ENCODE peak calls at places on chromosomes 1 and 21, in four cellular contexts. One of them, this sample, is unnamed.

GRCh38 chr21:27425172-27425571 is 458.3 kb upstream of the ADAMTS5 start:
- DNase-seq in GM12878: no peak
- DNase-seq in H1: no peak
- DNase-seq in HepG2: no peak
- DNase-seq in this sample: no peak

GRCh38 chr1:32702599-32703478 is at the start of gene SYNC:
- DNase-seq in GM12878: no peak
- DNase-seq in H1: no peak
- DNase-seq in HepG2: no peak
- DNase-seq in this sample: peak; percentile 86

GRCh38 chr1:177383715-177384114 is 213.0 kb downstream of the BRINP2 start:
- DNase-seq in GM12878: no peak
- DNase-seq in H1: no peak
- DNase-seq in HepG2: no peak
- DNase-seq in this sample: no peak

GRCh38 chr1:16139473-16139962 is 16.4 kb downstream of the EPHA2 start:
- DNase-seq in GM12878: no peak
- DNase-seq in H1: no peak
- DNase-seq in HepG2: no peak
- DNase-seq in this sample: no peak

GRCh38 chr1:201307760-201308499 is 24.6 kb downstream of the PKP1 start:
- DNase-seq in GM12878: no peak
- DNase-seq in H1: no peak
- DNase-seq in HepG2: no peak
- DNase-seq in this sample: no peak

GRCh38 chr21:31710586-31710985 is 21.3 kb downstream of the SCAF4 start:
- DNase-seq in GM12878: no peak
- DNase-seq in H1: no peak
- DNase-seq in HepG2: no peak
- DNase-seq in this sample: no peak

GRCh38 chr1:160877221-160877620 is 7.8 kb downstream of the ITLN1 start:
- DNase-seq in GM12878: no peak
- DNase-seq in H1: no peak
- DNase-seq in HepG2: no peak
- DNase-seq in this sample: no peak

GRCh38 chr21:25911730-25912401 is 177.1 kb downstream of the GABPA start:
- DNase-seq in GM12878: no peak
- DNase-seq in H1: no peak
- DNase-seq in HepG2: no peak
- DNase-seq in this sample: no peak

GRCh38 chr1:33541966-33542365 is 69.5 kb downstream of the ZSCAN20 start:
- DNase-seq in GM12878: no peak
- DNase-seq in H1: no peak
- DNase-seq in HepG2: no peak
- DNase-seq in this sample: no peak

GRCh38 chr1:63799324-63799723 is 25.5 kb downstream of the ROR1 start:
- DNase-seq in GM12878: no peak
- DNase-seq in H1: no peak
- DNase-seq in HepG2: no peak
- DNase-seq in this sample: no peak

GRCh38 chr1:160357286-160358002 is 9.4 kb upstream of the NHLH1 start:
- DNase-seq in GM12878: no peak
- DNase-seq in H1: no peak
- DNase-seq in HepG2: no peak
- DNase-seq in this sample: no peak

GRCh38 chr21:32521736-32522360 is 63.5 kb downstream of the TCP10L start:
- DNase-seq in GM12878: no peak
- DNase-seq in H1: no peak
- DNase-seq in HepG2: no peak
- DNase-seq in this sample: no peak

GRCh38 chr1:23801338-23801748 is 789 bp upstream of the GALE start:
- DNase-seq in GM12878: no peak
- DNase-seq in H1: no peak
- DNase-seq in HepG2: no peak
- DNase-seq in this sample: peak; percentile 37

GRCh38 chr1:86380257-86380861 is 15.8 kb downstream of the ODF2L start:
- DNase-seq in GM12878: peak; percentile 45
- DNase-seq in H1: no peak
- DNase-seq in HepG2: peak; percentile 55
- DNase-seq in this sample: peak; percentile 41

GRCh38 chr1:21397813-21398188 is 42.1 kb upstream of the NBPF3 start:
- DNase-seq in GM12878: no peak
- DNase-seq in H1: peak; percentile 68
- DNase-seq in HepG2: no peak
- DNase-seq in this sample: no peak

GRCh38 chr1:4935807-4936206 is 281.4 kb downstream of the AJAP1 start:
- DNase-seq in GM12878: no peak
- DNase-seq in H1: no peak
- DNase-seq in HepG2: no peak
- DNase-seq in this sample: peak; percentile 19

GRCh38 chr1:240709676-240710075 is 97.7 kb upstream of the GREM2 start:
- DNase-seq in GM12878: no peak
- DNase-seq in H1: no peak
- DNase-seq in HepG2: no peak
- DNase-seq in this sample: no peak

GRCh38 chr1:180433873-180434272 is 68.5 kb downstream of the ACBD6 start:
- DNase-seq in GM12878: no peak
- DNase-seq in H1: no peak
- DNase-seq in HepG2: no peak
- DNase-seq in this sample: no peak

GRCh38 chr21:15968911-15969310 is 239.1 kb downstream of the USP25 start:
- DNase-seq in GM12878: no peak
- DNase-seq in H1: no peak
- DNase-seq in HepG2: no peak
- DNase-seq in this sample: no peak

DNA sequence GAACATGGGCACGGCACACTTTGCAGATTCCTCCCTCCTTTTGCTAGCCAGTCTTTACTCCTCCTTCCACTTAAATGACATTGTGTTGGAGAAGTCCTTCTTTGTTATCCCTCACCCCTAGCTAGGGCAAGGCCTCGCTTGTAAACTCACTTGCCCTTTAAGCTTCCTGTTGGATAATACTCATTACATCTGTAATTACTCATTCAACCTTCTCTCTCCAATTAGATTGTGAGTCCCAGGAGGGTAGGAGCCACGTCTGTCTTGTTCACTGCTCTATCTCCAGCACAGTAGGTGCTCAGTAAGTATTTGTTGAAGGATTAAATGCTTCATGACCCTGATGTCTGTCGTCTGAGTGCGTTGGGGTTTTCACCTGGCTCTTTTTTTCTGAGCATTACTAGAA is 98.7 kb upstream of the USP24 start:
- DNase-seq in GM12878: no peak
- DNase-seq in H1: no peak
- DNase-seq in HepG2: no peak
- DNase-seq in this sample: no peak
- TF ChIP-seq TCF12 in GM12878: no peak
- TF ChIP-seq TCF12 in H1: no peak
- TF ChIP-seq TCF12 in HepG2: no peak
- TF ChIP-seq TCF12 in this sample: no peak

DNA sequence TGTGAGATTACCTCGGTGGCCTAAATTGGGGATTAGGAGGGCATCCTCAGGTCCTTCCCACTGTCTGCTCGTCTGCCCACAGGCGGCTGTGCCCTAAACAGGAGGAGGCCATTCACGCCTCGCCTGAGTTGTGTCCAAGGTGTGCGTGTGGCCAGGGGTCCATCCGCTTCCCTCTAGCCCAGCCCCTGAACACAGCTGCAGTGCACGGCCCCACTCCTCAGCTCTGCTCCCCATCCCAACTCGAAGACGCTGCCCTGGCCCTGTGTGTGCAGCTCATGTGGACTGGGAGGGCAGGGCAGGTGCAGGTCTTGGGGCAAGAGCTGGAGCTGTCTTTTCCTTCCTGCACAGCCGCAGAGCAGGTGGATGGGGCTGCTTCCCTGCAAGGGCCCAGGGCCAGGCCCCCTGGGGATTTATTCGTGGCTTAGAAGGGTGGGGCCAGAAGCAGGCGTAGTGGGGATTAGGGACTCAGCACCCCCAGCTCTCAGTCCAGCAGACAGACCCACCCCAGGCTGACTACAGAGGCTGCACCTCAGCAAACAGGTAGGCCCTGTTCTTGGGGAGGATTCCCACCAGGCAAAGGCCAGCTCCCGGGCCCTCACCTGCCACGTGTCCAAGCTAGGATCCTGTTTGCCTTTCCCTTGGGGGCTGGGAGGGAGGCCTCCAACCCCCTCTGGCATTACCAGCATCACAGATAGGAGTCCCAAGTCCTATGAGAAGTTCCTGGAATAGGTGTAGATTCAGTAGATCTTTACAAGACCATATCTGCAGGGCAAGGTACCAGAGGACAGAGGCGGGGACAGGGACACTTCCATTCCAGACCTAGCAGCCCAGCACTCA is 4.4 kb downstream of the GUK1 start:
- DNase-seq in GM12878: no peak
- DNase-seq in H1: no peak
- DNase-seq in HepG2: no peak
- DNase-seq in this sample: peak; percentile 13
- TF ChIP-seq TCF12 in GM12878: no peak
- TF ChIP-seq TCF12 in H1: no peak
- TF ChIP-seq TCF12 in HepG2: no peak
- TF ChIP-seq TCF12 in this sample: no peak

GRCh38 chr1:214146523-214146922 is 134.4 kb upstream of the SMYD2 start:
- DNase-seq in GM12878: no peak
- DNase-seq in H1: no peak
- DNase-seq in HepG2: peak; percentile 43
- DNase-seq in this sample: no peak
- TF ChIP-seq TCF12 in GM12878: no peak
- TF ChIP-seq TCF12 in H1: no peak
- TF ChIP-seq TCF12 in HepG2: no peak
- TF ChIP-seq TCF12 in this sample: no peak

GRCh38 chr1:220374449-220374848 is 102.2 kb upstream of the RAB3GAP2 start:
- DNase-seq in GM12878: no peak
- DNase-seq in H1: no peak
- DNase-seq in HepG2: no peak
- DNase-seq in this sample: no peak
- TF ChIP-seq TCF12 in GM12878: no peak
- TF ChIP-seq TCF12 in H1: no peak
- TF ChIP-seq TCF12 in HepG2: no peak
- TF ChIP-seq TCF12 in this sample: no peak

GRCh38 chr1:229228522-229228921 is 42.4 kb upstream of the RAB4A start:
- DNase-seq in GM12878: no peak
- DNase-seq in H1: no peak
- DNase-seq in HepG2: no peak
- DNase-seq in this sample: no peak

GRCh38 chr1:229227298-229227919 is 43.5 kb upstream of the RAB4A start:
- DNase-seq in GM12878: no peak
- DNase-seq in H1: peak; percentile 95
- DNase-seq in HepG2: peak; percentile 63
- DNase-seq in this sample: peak; percentile 87

GRCh38 chr1:229229721-229230135 is 41.2 kb upstream of the RAB4A start:
- DNase-seq in GM12878: no peak
- DNase-seq in H1: peak; percentile 50
- DNase-seq in HepG2: peak; percentile 62
- DNase-seq in this sample: no peak

GRCh38 chr1:229230136-229230892 is 40.6 kb upstream of the RAB4A start:
- DNase-seq in GM12878: no peak
- DNase-seq in H1: peak; percentile 52
- DNase-seq in HepG2: peak; percentile 24
- DNase-seq in this sample: no peak

GRCh38 chr1:229229137-229229720 is 41.7 kb upstream of the RAB4A start:
- DNase-seq in GM12878: no peak
- DNase-seq in H1: peak; percentile 50
- DNase-seq in HepG2: no peak
- DNase-seq in this sample: no peak
- TF ChIP-seq TCF12 in GM12878: no peak
- TF ChIP-seq TCF12 in H1: no peak
- TF ChIP-seq TCF12 in HepG2: no peak
- TF ChIP-seq TCF12 in this sample: no peak

GRCh38 chr1:218760601-218761570 is 412.8 kb upstream of the LYPLAL1 start:
- DNase-seq in GM12878: no peak
- DNase-seq in H1: no peak
- DNase-seq in HepG2: no peak
- DNase-seq in this sample: no peak
- TF ChIP-seq TCF12 in GM12878: no peak
- TF ChIP-seq TCF12 in H1: no peak
- TF ChIP-seq TCF12 in HepG2: no peak
- TF ChIP-seq TCF12 in this sample: no peak

GRCh38 chr1:236142358-236143103 is at the start of gene GPR137B:
- DNase-seq in GM12878: no peak
- DNase-seq in H1: peak; percentile 65
- DNase-seq in HepG2: no peak
- DNase-seq in this sample: peak; percentile 94
- TF ChIP-seq TCF12 in GM12878: no peak
- TF ChIP-seq TCF12 in H1: no peak
- TF ChIP-seq TCF12 in HepG2: no peak
- TF ChIP-seq TCF12 in this sample: no peak

DNA sequence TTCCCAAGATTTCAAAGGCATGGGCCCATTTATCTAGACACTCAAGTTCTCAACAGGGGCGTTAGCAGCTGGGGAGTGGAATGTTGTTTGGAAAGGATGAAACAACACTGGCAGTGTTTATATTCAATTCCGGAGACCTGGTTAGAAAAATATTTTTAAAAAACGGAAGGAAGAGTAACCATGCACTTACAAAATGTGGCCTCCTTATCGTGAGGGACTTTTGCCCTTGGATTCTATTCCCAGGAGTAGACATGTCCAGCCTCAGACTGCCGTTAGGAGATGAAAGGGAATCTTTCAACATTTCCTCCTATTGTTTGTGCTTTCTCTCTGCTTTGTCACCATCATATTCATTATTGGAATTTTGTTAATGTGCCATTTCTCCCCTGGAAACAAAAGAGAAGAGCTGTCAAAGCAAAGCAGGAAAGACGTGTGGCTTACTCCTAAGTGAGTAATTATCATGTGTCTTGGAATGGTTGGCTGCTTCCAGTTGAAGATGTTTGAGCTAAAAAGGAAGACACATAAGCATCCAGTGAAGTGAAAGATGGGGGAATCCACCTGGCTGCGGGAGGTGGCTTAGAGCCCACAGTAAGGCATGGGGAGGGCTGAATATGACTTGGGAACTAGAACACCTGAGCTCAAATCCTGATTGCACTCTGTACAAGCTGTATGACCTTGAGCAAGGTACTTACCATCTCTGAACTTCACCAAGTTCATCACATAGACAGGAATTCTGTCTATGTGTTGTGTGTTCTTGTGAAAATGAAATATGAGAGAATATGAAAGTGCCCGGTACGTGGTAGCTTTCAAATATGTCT is 71.7 kb upstream of the JUN start:
- DNase-seq in GM12878: no peak
- DNase-seq in H1: no peak
- DNase-seq in HepG2: peak; percentile 61
- DNase-seq in this sample: no peak
- TF ChIP-seq TCF12 in GM12878: no peak
- TF ChIP-seq TCF12 in H1: no peak
- TF ChIP-seq TCF12 in HepG2: no peak
- TF ChIP-seq TCF12 in this sample: no peak

GRCh38 chr1:13407811-13408210 is 2.4 kb upstream of the PRAMEF20 start:
- DNase-seq in GM12878: no peak
- DNase-seq in H1: no peak
- DNase-seq in HepG2: no peak
- DNase-seq in this sample: no peak
- TF ChIP-seq TCF12 in GM12878: no peak
- TF ChIP-seq TCF12 in H1: no peak
- TF ChIP-seq TCF12 in HepG2: no peak
- TF ChIP-seq TCF12 in this sample: no peak

This sample was measured in SK-N-SH.